ENCODE peak calls at places on chromosomes 7 and 10, in nine cellular contexts. H, P, Q, X, B, Z, I, N and K are unnamed samples.

GRCh38 chr7:5429857-5430611 is 6.4 kb upstream of the TNRC18 start:
- DNase-seq in H (peak; percentile 66), P (no peak), Q (peak; percentile 86), X (no peak), B (no peak), Z (no peak), I (no peak), N (peak; percentile 53), K (peak; percentile 48)

GRCh38 chr7:126840869-126841268 is 411.9 kb downstream of the GRM8 start:
- DNase-seq in H (no peak), P (no peak), Q (no peak), X (no peak), B (no peak), Z (no peak), I (no peak), N (no peak), K (no peak)

GRCh38 chr7:52715701-52716100 is 319.7 kb upstream of the POM121L12 start:
- DNase-seq in H (no peak), P (no peak), Q (no peak), X (no peak), B (no peak), Z (no peak), I (no peak), N (no peak), K (peak; percentile 11)

GRCh38 chr7:100799037-100799896 is 28.1 kb downstream of the EPHB4 start:
- DNase-seq in H (peak; percentile 29), P (peak; percentile 70), Q (peak; percentile 72), X (no peak), B (no peak), Z (no peak), I (no peak), N (peak; percentile 75), K (peak; percentile 85)

GRCh38 chr7:118734541-118734940 is 510.0 kb downstream of the ANKRD7 start:
- DNase-seq in H (no peak), P (no peak), Q (no peak), X (no peak), B (no peak), Z (no peak), I (no peak), N (no peak), K (no peak)

GRCh38 chr10:71249996-71250395 is 37.6 kb downstream of the UNC5B start:
- DNase-seq in H (no peak), P (no peak), Q (peak; percentile 57), X (no peak), B (no peak), Z (no peak), I (no peak), N (no peak), K (no peak)

GRCh38 chr10:7788640-7789335 is 811 bp downstream of the ATP5F1C start:
- DNase-seq in H (peak; percentile 38), P (peak; percentile 37), Q (no peak), X (no peak), B (no peak), Z (peak; percentile 62), I (no peak), N (no peak), K (no peak)

GRCh38 chr7:26390016-26390415 is 98.4 kb downstream of the SNX10 start:
- DNase-seq in H (no peak), P (no peak), Q (no peak), X (no peak), B (no peak), Z (no peak), I (no peak), N (no peak), K (no peak)

GRCh38 chr10:73868655-73869195 is 5.6 kb downstream of the CAMK2G start:
- DNase-seq in H (no peak), P (no peak), Q (peak; percentile 71), X (no peak), B (no peak), Z (no peak), I (no peak), N (no peak), K (no peak)

GRCh38 chr10:133088524-133089460 is 1.1 kb downstream of the ADGRA1 start:
- DNase-seq in H (no peak), P (no peak), Q (no peak), X (no peak), B (no peak), Z (no peak), I (no peak), N (no peak), K (no peak)

GRCh38 chr10:31708513-31708912 is 220.1 kb downstream of the ARHGAP12 start:
- DNase-seq in H (no peak), P (no peak), Q (no peak), X (no peak), B (no peak), Z (no peak), I (no peak), N (no peak), K (peak; percentile 23)

GRCh38 chr10:35789996-35790395 is 147.9 kb upstream of the FZD8 start:
- DNase-seq in H (peak; percentile 76), P (no peak), Q (no peak), X (no peak), B (no peak), Z (no peak), I (no peak), N (no peak), K (no peak)

GRCh38 chr10:99906470-99906869 is 103.3 kb downstream of the DNMBP start:
- DNase-seq in H (peak; percentile 97), P (no peak), Q (no peak), X (peak; percentile 56), B (no peak), Z (no peak), I (no peak), N (peak; percentile 52), K (no peak)

GRCh38 chr10:128069351-128070051 is 56.7 kb downstream of the MKI67 start:
- DNase-seq in H (peak; percentile 83), P (peak; percentile 84), Q (peak; percentile 91), X (peak; percentile 30), B (peak; percentile 47), Z (peak; percentile 25), I (no peak), N (peak; percentile 72), K (peak; percentile 78)

GRCh38 chr7:930975-931758 is 23.3 kb downstream of the ADAP1 start:
- DNase-seq in H (no peak), P (no peak), Q (peak; percentile 40), X (no peak), B (no peak), Z (no peak), I (no peak), N (no peak), K (no peak)

GRCh38 chr10:90306187-90306586 is 551.7 kb downstream of the HTR7 start:
- DNase-seq in H (no peak), P (no peak), Q (no peak), X (no peak), B (no peak), Z (no peak), I (no peak), N (no peak), K (no peak)

GRCh38 chr10:126063353-126063791 is 167.0 kb downstream of the FANK1 start:
- DNase-seq in H (peak; percentile 79), P (no peak), Q (no peak), X (no peak), B (no peak), Z (no peak), I (no peak), N (no peak), K (peak; percentile 40)

GRCh38 chr10:42755028-42755451 is 27.6 kb upstream of the BMS1 start:
- DNase-seq in H (no peak), P (no peak), Q (no peak), X (no peak), B (no peak), Z (no peak), I (no peak), N (no peak), K (peak; percentile 31)

GRCh38 chr10:29431711-29432110 is 142.8 kb downstream of the LYZL1 start:
- DNase-seq in H (no peak), P (no peak), Q (no peak), X (no peak), B (no peak), Z (no peak), I (no peak), N (no peak), K (no peak)

GRCh38 chr7:108614903-108615302 is 45.2 kb downstream of the DNAJB9 start:
- DNase-seq in H (no peak), P (no peak), Q (no peak), X (no peak), B (no peak), Z (no peak), I (no peak), N (no peak), K (no peak)

GRCh38 chr10:95474228-95475002 is 86.8 kb downstream of the SORBS1 start:
- DNase-seq in H (peak; percentile 38), P (no peak), Q (no peak), X (no peak), B (no peak), Z (no peak), I (no peak), N (no peak), K (no peak)

GRCh38 chr7:51731086-51731485 is 414.5 kb upstream of the COBL start:
- DNase-seq in H (no peak), P (no peak), Q (no peak), X (no peak), B (no peak), Z (no peak), I (no peak), N (no peak), K (no peak)

GRCh38 chr10:14838582-14839304 is 637 bp downstream of the HSPA14 start:
- DNase-seq in H (peak; percentile 32), P (peak; percentile 56), Q (peak; percentile 71), X (no peak), B (no peak), Z (peak; percentile 42), I (no peak), N (peak; percentile 30), K (peak; percentile 83)

GRCh38 chr7:79876769-79877362 is 257.8 kb upstream of the GNAI1 start:
- DNase-seq in H (peak; percentile 9), P (no peak), Q (no peak), X (no peak), B (no peak), Z (no peak), I (no peak), N (no peak), K (no peak)

GRCh38 chr10:21754410-21755011 is 220.5 kb downstream of the MLLT10 start:
- DNase-seq in H (no peak), P (no peak), Q (no peak), X (no peak), B (no peak), Z (no peak), I (no peak), N (no peak), K (no peak)

GRCh38 chr10:103835121-103836045 is 20.0 kb downstream of the SH3PXD2A start:
- DNase-seq in H (no peak), P (no peak), Q (no peak), X (no peak), B (no peak), Z (no peak), I (no peak), N (no peak), K (no peak)

GRCh38 chr10:129322872-129323271 is 144.2 kb upstream of the MGMT start:
- DNase-seq in H (no peak), P (no peak), Q (no peak), X (no peak), B (no peak), Z (no peak), I (no peak), N (no peak), K (no peak)

GRCh38 chr10:69861251-69862240 is 59.8 kb downstream of the COL13A1 start:
- DNase-seq in H (peak; percentile 88), P (no peak), Q (no peak), X (peak; percentile 69), B (no peak), Z (no peak), I (no peak), N (no peak), K (peak; percentile 95)

GRCh38 chr10:27884185-27884630 is 114.7 kb downstream of the ODAD2 start:
- DNase-seq in H (no peak), P (no peak), Q (no peak), X (no peak), B (no peak), Z (no peak), I (no peak), N (no peak), K (no peak)

GRCh38 chr10:72238392-72239175 is 22.5 kb upstream of the ASCC1 start:
- DNase-seq in H (no peak), P (no peak), Q (peak; percentile 18), X (no peak), B (no peak), Z (no peak), I (no peak), N (no peak), K (no peak)

GRCh38 chr7:27487509-27487908 is 175.2 kb downstream of the HIBADH start:
- DNase-seq in H (no peak), P (no peak), Q (no peak), X (no peak), B (no peak), Z (no peak), I (no peak), N (no peak), K (no peak)